ENCODE peak calls at places on chromosome 2, in ten cellular contexts. One of them, this sample, is unnamed.

GRCh38 chr2:102082591-102083586 is 59.7 kb upstream of the IL1R1 start:
- DNase-seq in HTR-8/SVneo: no peak
- DNase-seq in Right ventricle myocardium superior: no peak
- DNase-seq in sciatic nerve: no peak
- DNase-seq in neuronal stem cell: no peak
- DNase-seq in mesothelial cell of epicardium: no peak
- DNase-seq in memory B cell: no peak
- DNase-seq in NCI-H774: no peak
- DNase-seq in stimulated activated CD8-positive, alpha-beta memory T cell treated with anti-CD3 and anti-CD28 coated beads, Interleukin-4, amount 100 ng/mL, for 48 hours: peak; percentile 57
- DNase-seq in NCI-H2171: no peak
- DNase-seq in this sample: no peak

GRCh38 chr2:575030-575727 is 102.0 kb downstream of the TMEM18 start:
- DNase-seq in HTR-8/SVneo: no peak
- DNase-seq in Right ventricle myocardium superior: no peak
- DNase-seq in sciatic nerve: no peak
- DNase-seq in neuronal stem cell: no peak
- DNase-seq in mesothelial cell of epicardium: peak; percentile 21
- DNase-seq in memory B cell: no peak
- DNase-seq in NCI-H774: no peak
- DNase-seq in stimulated activated CD8-positive, alpha-beta memory T cell treated with anti-CD3 and anti-CD28 coated beads, Interleukin-4, amount 100 ng/mL, for 48 hours: no peak
- DNase-seq in NCI-H2171: no peak
- DNase-seq in this sample: no peak

GRCh38 chr2:85129861-85130260 is 3.3 kb upstream of the TCF7L1 start:
- DNase-seq in HTR-8/SVneo: no peak
- DNase-seq in Right ventricle myocardium superior: no peak
- DNase-seq in sciatic nerve: no peak
- DNase-seq in neuronal stem cell: no peak
- DNase-seq in mesothelial cell of epicardium: no peak
- DNase-seq in memory B cell: no peak
- DNase-seq in NCI-H774: no peak
- DNase-seq in stimulated activated CD8-positive, alpha-beta memory T cell treated with anti-CD3 and anti-CD28 coated beads, Interleukin-4, amount 100 ng/mL, for 48 hours: no peak
- DNase-seq in NCI-H2171: no peak
- DNase-seq in this sample: no peak

GRCh38 chr2:102773149-102773706 is 11.4 kb downstream of the TMEM182 start:
- DNase-seq in HTR-8/SVneo: no peak
- DNase-seq in Right ventricle myocardium superior: no peak
- DNase-seq in sciatic nerve: no peak
- DNase-seq in neuronal stem cell: no peak
- DNase-seq in mesothelial cell of epicardium: no peak
- DNase-seq in memory B cell: no peak
- DNase-seq in NCI-H774: no peak
- DNase-seq in stimulated activated CD8-positive, alpha-beta memory T cell treated with anti-CD3 and anti-CD28 coated beads, Interleukin-4, amount 100 ng/mL, for 48 hours: no peak
- DNase-seq in NCI-H2171: no peak
- DNase-seq in this sample: no peak

GRCh38 chr2:42102606-42103450 is 55.0 kb downstream of the PKDCC start:
- DNase-seq in HTR-8/SVneo: no peak
- DNase-seq in Right ventricle myocardium superior: peak; percentile 75
- DNase-seq in sciatic nerve: peak; percentile 80
- DNase-seq in neuronal stem cell: peak; percentile 61
- DNase-seq in mesothelial cell of epicardium: peak; percentile 59
- DNase-seq in memory B cell: no peak
- DNase-seq in NCI-H774: no peak
- DNase-seq in stimulated activated CD8-positive, alpha-beta memory T cell treated with anti-CD3 and anti-CD28 coated beads, Interleukin-4, amount 100 ng/mL, for 48 hours: peak; percentile 59
- DNase-seq in NCI-H2171: no peak
- DNase-seq in this sample: peak; percentile 87

GRCh38 chr2:26764906-26765305 is 822 bp downstream of the SLC35F6 start:
- DNase-seq in HTR-8/SVneo: no peak
- DNase-seq in Right ventricle myocardium superior: no peak
- DNase-seq in sciatic nerve: no peak
- DNase-seq in neuronal stem cell: no peak
- DNase-seq in mesothelial cell of epicardium: no peak
- DNase-seq in memory B cell: no peak
- DNase-seq in NCI-H774: no peak
- DNase-seq in stimulated activated CD8-positive, alpha-beta memory T cell treated with anti-CD3 and anti-CD28 coated beads, Interleukin-4, amount 100 ng/mL, for 48 hours: no peak
- DNase-seq in NCI-H2171: no peak
- DNase-seq in this sample: no peak

GRCh38 chr2:233489666-233490065 is 76.9 kb downstream of the USP40 start:
- DNase-seq in HTR-8/SVneo: no peak
- DNase-seq in Right ventricle myocardium superior: no peak
- DNase-seq in sciatic nerve: no peak
- DNase-seq in neuronal stem cell: no peak
- DNase-seq in mesothelial cell of epicardium: no peak
- DNase-seq in memory B cell: no peak
- DNase-seq in NCI-H774: no peak
- DNase-seq in stimulated activated CD8-positive, alpha-beta memory T cell treated with anti-CD3 and anti-CD28 coated beads, Interleukin-4, amount 100 ng/mL, for 48 hours: no peak
- DNase-seq in NCI-H2171: no peak
- DNase-seq in this sample: no peak

GRCh38 chr2:145006957-145007672 is 487.2 kb upstream of the ZEB2 start:
- DNase-seq in HTR-8/SVneo: peak; percentile 40
- DNase-seq in Right ventricle myocardium superior: peak; percentile 64
- DNase-seq in sciatic nerve: peak; percentile 69
- DNase-seq in neuronal stem cell: no peak
- DNase-seq in mesothelial cell of epicardium: no peak
- DNase-seq in memory B cell: no peak
- DNase-seq in NCI-H774: no peak
- DNase-seq in stimulated activated CD8-positive, alpha-beta memory T cell treated with anti-CD3 and anti-CD28 coated beads, Interleukin-4, amount 100 ng/mL, for 48 hours: no peak
- DNase-seq in NCI-H2171: no peak
- DNase-seq in this sample: no peak

GRCh38 chr2:128765822-128766221 is 447.2 kb upstream of the HS6ST1 start:
- DNase-seq in HTR-8/SVneo: no peak
- DNase-seq in Right ventricle myocardium superior: no peak
- DNase-seq in sciatic nerve: peak; percentile 26
- DNase-seq in neuronal stem cell: no peak
- DNase-seq in mesothelial cell of epicardium: no peak
- DNase-seq in memory B cell: no peak
- DNase-seq in NCI-H774: no peak
- DNase-seq in stimulated activated CD8-positive, alpha-beta memory T cell treated with anti-CD3 and anti-CD28 coated beads, Interleukin-4, amount 100 ng/mL, for 48 hours: no peak
- DNase-seq in NCI-H2171: no peak
- DNase-seq in this sample: peak; percentile 33

GRCh38 chr2:196330645-196331044 is 159.3 kb upstream of the STK17B start:
- DNase-seq in HTR-8/SVneo: no peak
- DNase-seq in Right ventricle myocardium superior: no peak
- DNase-seq in sciatic nerve: no peak
- DNase-seq in neuronal stem cell: no peak
- DNase-seq in mesothelial cell of epicardium: no peak
- DNase-seq in memory B cell: no peak
- DNase-seq in NCI-H774: no peak
- DNase-seq in stimulated activated CD8-positive, alpha-beta memory T cell treated with anti-CD3 and anti-CD28 coated beads, Interleukin-4, amount 100 ng/mL, for 48 hours: no peak
- DNase-seq in NCI-H2171: no peak
- DNase-seq in this sample: no peak

GRCh38 chr2:8626572-8626971 is 55.3 kb upstream of the ID2 start:
- DNase-seq in HTR-8/SVneo: no peak
- DNase-seq in Right ventricle myocardium superior: no peak
- DNase-seq in sciatic nerve: peak; percentile 41
- DNase-seq in neuronal stem cell: no peak
- DNase-seq in mesothelial cell of epicardium: no peak
- DNase-seq in memory B cell: no peak
- DNase-seq in NCI-H774: no peak
- DNase-seq in stimulated activated CD8-positive, alpha-beta memory T cell treated with anti-CD3 and anti-CD28 coated beads, Interleukin-4, amount 100 ng/mL, for 48 hours: no peak
- DNase-seq in NCI-H2171: no peak
- DNase-seq in this sample: no peak

GRCh38 chr2:101479328-101479727 is 4.4 kb upstream of the RFX8 start:
- DNase-seq in HTR-8/SVneo: no peak
- DNase-seq in Right ventricle myocardium superior: no peak
- DNase-seq in sciatic nerve: no peak
- DNase-seq in neuronal stem cell: peak; percentile 63
- DNase-seq in mesothelial cell of epicardium: no peak
- DNase-seq in memory B cell: no peak
- DNase-seq in NCI-H774: no peak
- DNase-seq in stimulated activated CD8-positive, alpha-beta memory T cell treated with anti-CD3 and anti-CD28 coated beads, Interleukin-4, amount 100 ng/mL, for 48 hours: no peak
- DNase-seq in NCI-H2171: no peak
- DNase-seq in this sample: no peak

GRCh38 chr2:215269397-215270117 is 42.3 kb upstream of the ATIC start:
- DNase-seq in HTR-8/SVneo: peak; percentile 49
- DNase-seq in Right ventricle myocardium superior: peak; percentile 48
- DNase-seq in sciatic nerve: peak; percentile 73
- DNase-seq in neuronal stem cell: peak; percentile 74
- DNase-seq in mesothelial cell of epicardium: peak; percentile 72
- DNase-seq in memory B cell: peak; percentile 40
- DNase-seq in NCI-H774: peak; percentile 56
- DNase-seq in stimulated activated CD8-positive, alpha-beta memory T cell treated with anti-CD3 and anti-CD28 coated beads, Interleukin-4, amount 100 ng/mL, for 48 hours: peak; percentile 67
- DNase-seq in NCI-H2171: peak; percentile 72
- DNase-seq in this sample: no peak

GRCh38 chr2:12803616-12804015 is 86.9 kb downstream of the TRIB2 start:
- DNase-seq in HTR-8/SVneo: no peak
- DNase-seq in Right ventricle myocardium superior: no peak
- DNase-seq in sciatic nerve: no peak
- DNase-seq in neuronal stem cell: no peak
- DNase-seq in mesothelial cell of epicardium: no peak
- DNase-seq in memory B cell: no peak
- DNase-seq in NCI-H774: no peak
- DNase-seq in stimulated activated CD8-positive, alpha-beta memory T cell treated with anti-CD3 and anti-CD28 coated beads, Interleukin-4, amount 100 ng/mL, for 48 hours: no peak
- DNase-seq in NCI-H2171: no peak
- DNase-seq in this sample: no peak

GRCh38 chr2:192236136-192236535 is 41.4 kb upstream of the TMEFF2 start:
- DNase-seq in HTR-8/SVneo: peak; percentile 27
- DNase-seq in Right ventricle myocardium superior: no peak
- DNase-seq in sciatic nerve: no peak
- DNase-seq in neuronal stem cell: no peak
- DNase-seq in mesothelial cell of epicardium: no peak
- DNase-seq in memory B cell: no peak
- DNase-seq in NCI-H774: no peak
- DNase-seq in stimulated activated CD8-positive, alpha-beta memory T cell treated with anti-CD3 and anti-CD28 coated beads, Interleukin-4, amount 100 ng/mL, for 48 hours: no peak
- DNase-seq in NCI-H2171: no peak
- DNase-seq in this sample: no peak

GRCh38 chr2:101827246-101827645 is 129.7 kb downstream of the MAP4K4 start:
- DNase-seq in HTR-8/SVneo: peak; percentile 71
- DNase-seq in Right ventricle myocardium superior: no peak
- DNase-seq in sciatic nerve: no peak
- DNase-seq in neuronal stem cell: no peak
- DNase-seq in mesothelial cell of epicardium: no peak
- DNase-seq in memory B cell: no peak
- DNase-seq in NCI-H774: no peak
- DNase-seq in stimulated activated CD8-positive, alpha-beta memory T cell treated with anti-CD3 and anti-CD28 coated beads, Interleukin-4, amount 100 ng/mL, for 48 hours: no peak
- DNase-seq in NCI-H2171: no peak
- DNase-seq in this sample: no peak

GRCh38 chr2:230007931-230008707 is 60.6 kb downstream of the SLC16A14 start:
- DNase-seq in HTR-8/SVneo: peak; percentile 64
- DNase-seq in Right ventricle myocardium superior: peak; percentile 85
- DNase-seq in sciatic nerve: peak; percentile 88
- DNase-seq in neuronal stem cell: peak; percentile 57
- DNase-seq in mesothelial cell of epicardium: peak; percentile 70
- DNase-seq in memory B cell: peak; percentile 73
- DNase-seq in NCI-H774: peak; percentile 66
- DNase-seq in stimulated activated CD8-positive, alpha-beta memory T cell treated with anti-CD3 and anti-CD28 coated beads, Interleukin-4, amount 100 ng/mL, for 48 hours: peak; percentile 93
- DNase-seq in NCI-H2171: no peak
- DNase-seq in this sample: peak; percentile 80

GRCh38 chr2:227163998-227164744 is at the start of the genes COL4A3 and COL4A4:
- DNase-seq in HTR-8/SVneo: no peak
- DNase-seq in Right ventricle myocardium superior: peak; percentile 86
- DNase-seq in sciatic nerve: peak; percentile 58
- DNase-seq in neuronal stem cell: peak; percentile 31
- DNase-seq in mesothelial cell of epicardium: peak; percentile 49
- DNase-seq in memory B cell: peak; percentile 62
- DNase-seq in NCI-H774: peak; percentile 68
- DNase-seq in stimulated activated CD8-positive, alpha-beta memory T cell treated with anti-CD3 and anti-CD28 coated beads, Interleukin-4, amount 100 ng/mL, for 48 hours: peak; percentile 34
- DNase-seq in NCI-H2171: no peak
- DNase-seq in this sample: peak; percentile 91

GRCh38 chr2:234427081-234428058 is 69.5 kb downstream of the ARL4C start:
- DNase-seq in HTR-8/SVneo: peak; percentile 79
- DNase-seq in Right ventricle myocardium superior: no peak
- DNase-seq in sciatic nerve: no peak
- DNase-seq in neuronal stem cell: peak; percentile 68
- DNase-seq in mesothelial cell of epicardium: peak; percentile 69
- DNase-seq in memory B cell: no peak
- DNase-seq in NCI-H774: no peak
- DNase-seq in stimulated activated CD8-positive, alpha-beta memory T cell treated with anti-CD3 and anti-CD28 coated beads, Interleukin-4, amount 100 ng/mL, for 48 hours: no peak
- DNase-seq in NCI-H2171: no peak
- DNase-seq in this sample: no peak

GRCh38 chr2:127154985-127155650 is 48.2 kb upstream of the BIN1 start:
- DNase-seq in HTR-8/SVneo: no peak
- DNase-seq in Right ventricle myocardium superior: no peak
- DNase-seq in sciatic nerve: peak; percentile 48
- DNase-seq in neuronal stem cell: no peak
- DNase-seq in mesothelial cell of epicardium: peak; percentile 20
- DNase-seq in memory B cell: no peak
- DNase-seq in NCI-H774: no peak
- DNase-seq in stimulated activated CD8-positive, alpha-beta memory T cell treated with anti-CD3 and anti-CD28 coated beads, Interleukin-4, amount 100 ng/mL, for 48 hours: no peak
- DNase-seq in NCI-H2171: no peak
- DNase-seq in this sample: no peak

GRCh38 chr2:39128919-39129391 is 8.1 kb upstream of the SOS1 start:
- DNase-seq in HTR-8/SVneo: no peak
- DNase-seq in Right ventricle myocardium superior: no peak
- DNase-seq in sciatic nerve: no peak
- DNase-seq in neuronal stem cell: no peak
- DNase-seq in mesothelial cell of epicardium: no peak
- DNase-seq in memory B cell: no peak
- DNase-seq in NCI-H774: no peak
- DNase-seq in stimulated activated CD8-positive, alpha-beta memory T cell treated with anti-CD3 and anti-CD28 coated beads, Interleukin-4, amount 100 ng/mL, for 48 hours: peak; percentile 72
- DNase-seq in NCI-H2171: no peak
- DNase-seq in this sample: no peak

GRCh38 chr2:134240061-134240460 is 13.8 kb upstream of the MGAT5 start:
- DNase-seq in HTR-8/SVneo: no peak
- DNase-seq in Right ventricle myocardium superior: no peak
- DNase-seq in sciatic nerve: no peak
- DNase-seq in neuronal stem cell: no peak
- DNase-seq in mesothelial cell of epicardium: no peak
- DNase-seq in memory B cell: no peak
- DNase-seq in NCI-H774: no peak
- DNase-seq in stimulated activated CD8-positive, alpha-beta memory T cell treated with anti-CD3 and anti-CD28 coated beads, Interleukin-4, amount 100 ng/mL, for 48 hours: no peak
- DNase-seq in NCI-H2171: peak; percentile 61
- DNase-seq in this sample: no peak

GRCh38 chr2:218381916-218382366 is at the start of gene SLC11A1:
- DNase-seq in HTR-8/SVneo: no peak
- DNase-seq in Right ventricle myocardium superior: peak; percentile 83
- DNase-seq in sciatic nerve: peak; percentile 69
- DNase-seq in neuronal stem cell: no peak
- DNase-seq in mesothelial cell of epicardium: no peak
- DNase-seq in memory B cell: no peak
- DNase-seq in NCI-H774: no peak
- DNase-seq in stimulated activated CD8-positive, alpha-beta memory T cell treated with anti-CD3 and anti-CD28 coated beads, Interleukin-4, amount 100 ng/mL, for 48 hours: no peak
- DNase-seq in NCI-H2171: no peak
- DNase-seq in this sample: peak; percentile 90

GRCh38 chr2:232541195-232541960 is 1.9 kb downstream of the CHRNG start:
- DNase-seq in HTR-8/SVneo: no peak
- DNase-seq in Right ventricle myocardium superior: peak; percentile 32
- DNase-seq in sciatic nerve: peak; percentile 45
- DNase-seq in neuronal stem cell: no peak
- DNase-seq in mesothelial cell of epicardium: no peak
- DNase-seq in memory B cell: no peak
- DNase-seq in NCI-H774: no peak
- DNase-seq in stimulated activated CD8-positive, alpha-beta memory T cell treated with anti-CD3 and anti-CD28 coated beads, Interleukin-4, amount 100 ng/mL, for 48 hours: no peak
- DNase-seq in NCI-H2171: no peak
- DNase-seq in this sample: peak; percentile 52

GRCh38 chr2:42243297-42243696 is 74.1 kb downstream of the EML4 start:
- DNase-seq in HTR-8/SVneo: no peak
- DNase-seq in Right ventricle myocardium superior: no peak
- DNase-seq in sciatic nerve: no peak
- DNase-seq in neuronal stem cell: no peak
- DNase-seq in mesothelial cell of epicardium: no peak
- DNase-seq in memory B cell: no peak
- DNase-seq in NCI-H774: no peak
- DNase-seq in stimulated activated CD8-positive, alpha-beta memory T cell treated with anti-CD3 and anti-CD28 coated beads, Interleukin-4, amount 100 ng/mL, for 48 hours: no peak
- DNase-seq in NCI-H2171: no peak
- DNase-seq in this sample: no peak

GRCh38 chr2:38581193-38582147 is 21.3 kb downstream of the HNRNPLL start:
- DNase-seq in HTR-8/SVneo: no peak
- DNase-seq in Right ventricle myocardium superior: peak; percentile 48
- DNase-seq in sciatic nerve: no peak
- DNase-seq in neuronal stem cell: peak; percentile 51
- DNase-seq in mesothelial cell of epicardium: no peak
- DNase-seq in memory B cell: no peak
- DNase-seq in NCI-H774: peak; percentile 48
- DNase-seq in stimulated activated CD8-positive, alpha-beta memory T cell treated with anti-CD3 and anti-CD28 coated beads, Interleukin-4, amount 100 ng/mL, for 48 hours: no peak
- DNase-seq in NCI-H2171: peak; percentile 1
- DNase-seq in this sample: no peak

GRCh38 chr2:127400533-127400896 is 12.7 kb upstream of the MAP3K2 start:
- DNase-seq in HTR-8/SVneo: no peak
- DNase-seq in Right ventricle myocardium superior: no peak
- DNase-seq in sciatic nerve: no peak
- DNase-seq in neuronal stem cell: no peak
- DNase-seq in mesothelial cell of epicardium: no peak
- DNase-seq in memory B cell: no peak
- DNase-seq in NCI-H774: no peak
- DNase-seq in stimulated activated CD8-positive, alpha-beta memory T cell treated with anti-CD3 and anti-CD28 coated beads, Interleukin-4, amount 100 ng/mL, for 48 hours: no peak
- DNase-seq in NCI-H2171: no peak
- DNase-seq in this sample: peak; percentile 73

GRCh38 chr2:88170472-88170892 is 336 bp downstream of the THNSL2 start:
- DNase-seq in HTR-8/SVneo: no peak
- DNase-seq in Right ventricle myocardium superior: peak; percentile 52
- DNase-seq in sciatic nerve: peak; percentile 76
- DNase-seq in neuronal stem cell: peak; percentile 14
- DNase-seq in mesothelial cell of epicardium: no peak
- DNase-seq in memory B cell: no peak
- DNase-seq in NCI-H774: peak; percentile 26
- DNase-seq in stimulated activated CD8-positive, alpha-beta memory T cell treated with anti-CD3 and anti-CD28 coated beads, Interleukin-4, amount 100 ng/mL, for 48 hours: no peak
- DNase-seq in NCI-H2171: no peak
- DNase-seq in this sample: no peak

This sample was measured in upper lobe of right lung.